ENCODE peak calls at places on chromosomes 6 and 20, in four cellular contexts. A is neural progenitor cell, S is AG04450, V is heart left ventricle. G is an unnamed sample.
A peak's percentile ranks its signal among the peaks of the same experiment; 100 is the strongest.

GRCh38 chr6:111406200-111406711 is 76.8 kb downstream of the REV3L start:
- DNase-seq in A (no peak), S (no peak), V (no peak), G (no peak)

GRCh38 chr6:111722220-111722731 is 116.6 kb upstream of the TRAF3IP2 start:
- DNase-seq in A (no peak), S (peak; percentile 33), V (no peak), G (peak; percentile 32)

GRCh38 chr6:50071921-50072320 is 22.2 kb upstream of the DEFB112 start:
- DNase-seq in A (no peak), S (no peak), V (no peak), G (no peak)

GRCh38 chr6:17086469-17086868 is 15.4 kb upstream of the STMND1 start:
- DNase-seq in A (peak; percentile 59), S (peak; percentile 50), V (peak; percentile 46), G (peak; percentile 65)

GRCh38 chr6:43013020-43013842 is 515 bp downstream of the MEA1 start:
- DNase-seq in A (no peak), S (no peak), V (no peak), G (no peak)

GRCh38 chr6:39843305-39844020 is 51.3 kb downstream of the DAAM2 start:
- DNase-seq in A (no peak), S (no peak), V (no peak), G (no peak)

GRCh38 chr20:39986231-39986904 is 702.7 kb downstream of the MAFB start:
- DNase-seq in A (peak; percentile 78), S (no peak), V (peak; percentile 57), G (peak; percentile 31)

GRCh38 chr6:110137924-110138887 is 41.3 kb downstream of the WASF1 start:
- DNase-seq in A (no peak), S (no peak), V (no peak), G (no peak)

GRCh38 chr6:82370788-82371187 is 7.2 kb downstream of the TPBG start:
- DNase-seq in A (no peak), S (no peak), V (no peak), G (no peak)

GRCh38 chr20:23042270-23042669 is 7.2 kb downstream of the SSTR4 start:
- DNase-seq in A (peak; percentile 27), S (no peak), V (no peak), G (no peak)

GRCh38 chr6:84774174-84775158 is 10.1 kb upstream of the TBX18 start:
- DNase-seq in A (peak; percentile 80), S (no peak), V (peak; percentile 57), G (no peak)

GRCh38 chr20:63701329-63702035 is 5.0 kb downstream of the TNFRSF6B start:
- DNase-seq in A (no peak), S (no peak), V (no peak), G (no peak)

GRCh38 chr6:27157461-27158315 is 89.8 kb upstream of the PRSS16 start:
- DNase-seq in A (peak; percentile 79), S (no peak), V (peak; percentile 68), G (peak; percentile 76)

GRCh38 chr6:62345962-62346689 is 60.1 kb upstream of the KHDRBS2 start:
- DNase-seq in A (no peak), S (no peak), V (no peak), G (no peak)

GRCh38 chr6:3747100-3747737 is 4.3 kb downstream of the PXDC1 start:
- DNase-seq in A (no peak), S (no peak), V (no peak), G (no peak)

GRCh38 chr6:106508836-106509235 is 120.5 kb downstream of the RTN4IP1 start:
- DNase-seq in A (no peak), S (no peak), V (no peak), G (no peak)

GRCh38 chr20:38609828-38610227 is 8.2 kb downstream of the ARHGAP40 start:
- DNase-seq in A (peak; percentile 69), S (no peak), V (no peak), G (peak; percentile 11)

GRCh38 chr20:36845288-36845969 is 30.5 kb upstream of the TLDC2 start:
- DNase-seq in A (peak; percentile 32), S (no peak), V (no peak), G (no peak)

GRCh38 chr20:37369846-37370245 is 23.9 kb downstream of the SRC start:
- DNase-seq in A (no peak), S (no peak), V (no peak), G (no peak)

GRCh38 chr6:85828973-85829372 is 186.3 kb upstream of the SYNCRIP start:
- DNase-seq in A (no peak), S (no peak), V (no peak), G (no peak)

GRCh38 chr6:105641507-105641906 is 238.6 kb upstream of the PREP start:
- DNase-seq in A (no peak), S (no peak), V (no peak), G (no peak)

GRCh38 chr20:8764289-8764962 is 304.5 kb upstream of the PLCB4 start:
- DNase-seq in A (no peak), S (no peak), V (no peak), G (no peak)

GRCh38 chr6:102485480-102485879 is 1092.0 kb downstream of the GRIK2 start:
- DNase-seq in A (no peak), S (no peak), V (no peak), G (no peak)

GRCh38 chr6:106620931-106621672 is 8.2 kb downstream of the RTN4IP1 start:
- DNase-seq in A (no peak), S (no peak), V (no peak), G (peak; percentile 16)

GRCh38 chr6:106134906-106135634 is 48.9 kb downstream of the PRDM1 start:
- DNase-seq in A (no peak), S (no peak), V (no peak), G (no peak)

GRCh38 chr6:17093692-17094091 is 8.2 kb upstream of the STMND1 start:
- DNase-seq in A (peak; percentile 56), S (no peak), V (no peak), G (no peak)

GRCh38 chr20:47809561-47809960 is 24.3 kb upstream of the SULF2 start:
- DNase-seq in A (no peak), S (no peak), V (no peak), G (peak; percentile 51)

GRCh38 chr6:161921602-161922400 is 647.9 kb upstream of the AGPAT4 start:
- DNase-seq in A (no peak), S (no peak), V (no peak), G (no peak)

GRCh38 chr6:6686176-6686575 is 97.7 kb downstream of the LY86 start:
- DNase-seq in A (no peak), S (no peak), V (no peak), G (no peak)

GRCh38 chr6:17705428-17705777 is 1.3 kb downstream of the NUP153 start:
- DNase-seq in A (no peak), S (peak; percentile 30), V (peak; percentile 50), G (no peak)

GRCh38 chr20:14637441-14637840 is 300.0 kb upstream of the FLRT3 start:
- DNase-seq in A (no peak), S (no peak), V (no peak), G (no peak)

GRCh38 chr6:15336905-15337583 is 91.2 kb downstream of the JARID2 start:
- DNase-seq in A (peak; percentile 27), S (no peak), V (no peak), G (no peak)

GRCh38 chr6:73388800-73389512 is 5.7 kb upstream of the DDX43 start:
- DNase-seq in A (peak; percentile 79), S (peak; percentile 18), V (peak; percentile 38), G (peak; percentile 30)

GRCh38 chr6:71412559-71412958 is 123.9 kb downstream of the OGFRL1 start:
- DNase-seq in A (peak; percentile 11), S (no peak), V (no peak), G (no peak)

GRCh38 chr6:8075185-8075584 is 11.0 kb upstream of the BLOC1S5 start:
- DNase-seq in A (no peak), S (no peak), V (no peak), G (no peak)

GRCh38 chr6:34147906-34148701 is 2.2 kb upstream of the GRM4 start:
- DNase-seq in A (no peak), S (no peak), V (no peak), G (no peak)

GRCh38 chr20:11080010-11080409 is 406.2 kb upstream of the JAG1 start:
- DNase-seq in A (no peak), S (no peak), V (no peak), G (no peak)

GRCh38 chr20:25692499-25692898 is 4.2 kb downstream of the ZNF337 start:
- DNase-seq in A (no peak), S (no peak), V (no peak), G (no peak)
- H3K4me3 ChIP-seq in A (no peak overlapping the region), S (no peak overlapping the region), V (no peak overlapping the region), G (no peak overlapping the region)

GRCh38 chr6:155580904-155581303 is 125.3 kb upstream of the NOX3 start:
- DNase-seq in A (no peak), S (no peak), V (no peak), G (no peak)
- TF ChIP-seq CTCF in A (peak; percentile 21), S (peak; percentile 18), V (no peak), G (no peak)

DNA sequence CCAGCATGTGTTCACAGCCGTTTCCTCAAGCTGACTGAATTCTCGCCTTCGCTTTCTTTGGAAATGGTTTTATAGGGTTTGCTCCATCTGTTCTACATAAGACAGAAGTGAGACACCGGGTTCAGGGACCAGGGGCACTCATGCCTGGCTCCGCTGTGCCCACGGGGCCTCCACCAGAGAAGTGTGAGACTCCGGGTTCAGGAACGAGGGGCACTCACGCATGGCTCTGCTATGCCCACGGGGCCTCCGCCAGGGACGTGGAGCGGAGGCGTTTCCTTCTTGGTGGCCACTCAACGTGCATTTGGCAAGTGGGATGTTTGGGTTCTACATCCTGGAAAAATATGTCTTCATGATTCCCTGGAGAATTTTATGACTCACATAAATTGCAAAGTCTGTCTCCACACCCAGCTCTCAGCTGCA is 106.6 kb downstream of the RNASET2 start:
- DNase-seq in A (no peak), S (no peak), V (no peak), G (no peak)
- H3K4me3 ChIP-seq in A (no peak overlapping the region), S (no peak overlapping the region), V (no peak overlapping the region), G (no peak overlapping the region)

GRCh38 chr20:24782221-24782620 is 166.8 kb upstream of the CST7 start:
- DNase-seq in A (no peak), S (no peak), V (no peak), G (no peak)

GRCh38 chr20:24781061-24781980 is 167.7 kb upstream of the CST7 start:
- DNase-seq in A (peak; percentile 54), S (no peak), V (no peak), G (no peak)

GRCh38 chr20:24783631-24784492 is 165.2 kb upstream of the CST7 start:
- DNase-seq in A (peak; percentile 17), S (no peak), V (no peak), G (no peak)

GRCh38 chr20:24784607-24785006 is 164.5 kb upstream of the CST7 start:
- DNase-seq in A (no peak), S (no peak), V (no peak), G (no peak)

GRCh38 chr20:24782801-24783630 is 166.1 kb upstream of the CST7 start:
- DNase-seq in A (peak; percentile 21), S (no peak), V (no peak), G (no peak)
- TF ChIP-seq CTCF in A (peak; percentile 16), S (no peak), V (no peak), G (peak; percentile 22)

GRCh38 chr6:31087494-31088089 is 24.8 kb downstream of the C6orf15 start:
- DNase-seq in A (peak; percentile 93), S (peak; percentile 64), V (peak; percentile 84), G (peak; percentile 74)
- H3K4me3 ChIP-seq in A (no peak overlapping the region), S (no peak overlapping the region), V (no peak overlapping the region), G (no peak overlapping the region)

G was measured in HFF-Myc.